ENCODE peak calls at places on chromosomes 11 and 22, in five cellular contexts. Y, I, W, P and D are unnamed samples.

GRCh38 chr11:106062592-106062949 is 14.6 kb downstream of the KBTBD3 start:
- DNase-seq in P (no peak), I (no peak), W (no peak), Y (no peak), D (no peak)

GRCh38 chr22:38104084-38104483 is 6.4 kb downstream of the BAIAP2L2 start:
- DNase-seq in P (no peak), Y (no peak), I (no peak), W (peak; percentile 85), D (no peak)

GRCh38 chr11:77136074-77136473 is 8.0 kb downstream of the MYO7A start:
- DNase-seq in I (no peak), W (no peak), P (no peak), Y (no peak), D (no peak)

GRCh38 chr22:49201046-49201970 is 626.4 kb downstream of the BRD1 start:
- DNase-seq in W (no peak), Y (peak; percentile 73), P (no peak), I (no peak), D (no peak)

GRCh38 chr11:34926831-34927132 is 10.4 kb downstream of the PDHX start:
- DNase-seq in W (no peak), I (no peak), Y (no peak), P (no peak), D (no peak)

GRCh38 chr11:125078516-125079140 is 15.5 kb downstream of the SLC37A2 start:
- DNase-seq in W (no peak), P (no peak), Y (no peak), I (no peak), D (no peak)

GRCh38 chr22:49566141-49566541 is 261.5 kb downstream of the BRD1 start:
- DNase-seq in P (no peak), Y (peak; percentile 69), W (no peak), I (no peak), D (no peak)

GRCh38 chr11:118615996-118616395 is 8.6 kb downstream of the PHLDB1 start:
- DNase-seq in I (no peak), W (peak; percentile 70), P (no peak), Y (peak; percentile 49), D (no peak)

GRCh38 chr11:75325713-75326438 is 25.6 kb downstream of the ARRB1 start:
- DNase-seq in I (no peak), P (no peak), W (no peak), Y (no peak), D (peak; percentile 56)

GRCh38 chr11:69121021-69121420 is 34.7 kb upstream of the SMIM38 start:
- DNase-seq in P (no peak), I (no peak), Y (no peak), W (no peak), D (no peak)

GRCh38 chr11:69123593-69124545 is 31.9 kb upstream of the SMIM38 start:
- DNase-seq in Y (no peak), P (no peak), I (no peak), W (peak; percentile 33), D (no peak)

GRCh38 chr11:69121621-69122336 is 34.0 kb upstream of the SMIM38 start:
- DNase-seq in W (no peak), P (no peak), I (no peak), Y (no peak), D (no peak)

GRCh38 chr11:69122642-69123431 is 32.9 kb upstream of the SMIM38 start:
- DNase-seq in I (peak; percentile 83), Y (no peak), W (peak; percentile 92), P (no peak), D (no peak)

GRCh38 chr11:69122337-69122641 is 33.4 kb upstream of the SMIM38 start:
- DNase-seq in I (no peak), Y (no peak), W (peak; percentile 27), P (no peak), D (no peak)
- H3K27ac ChIP-seq in I (peak overlapping the region; percentile 61), Y (peak overlapping the region; percentile 76), W (no peak overlapping the region), P (no peak overlapping the region), D (no peak overlapping the region)

GRCh38 chr11:12388939-12389670 is 11.7 kb downstream of the PARVA start:
- DNase-seq in I (no peak), Y (no peak), P (no peak), W (no peak), D (no peak)

GRCh38 chr11:12388171-12388570 is 10.8 kb downstream of the PARVA start:
- DNase-seq in W (no peak), I (no peak), P (no peak), Y (no peak), D (no peak)

GRCh38 chr11:12389676-12390075 is 12.3 kb downstream of the PARVA start:
- DNase-seq in I (no peak), P (no peak), Y (no peak), W (no peak), D (no peak)

GRCh38 chr11:12386309-12386708 is 8.9 kb downstream of the PARVA start:
- DNase-seq in I (no peak), Y (no peak), W (no peak), P (no peak), D (no peak)

DNA sequence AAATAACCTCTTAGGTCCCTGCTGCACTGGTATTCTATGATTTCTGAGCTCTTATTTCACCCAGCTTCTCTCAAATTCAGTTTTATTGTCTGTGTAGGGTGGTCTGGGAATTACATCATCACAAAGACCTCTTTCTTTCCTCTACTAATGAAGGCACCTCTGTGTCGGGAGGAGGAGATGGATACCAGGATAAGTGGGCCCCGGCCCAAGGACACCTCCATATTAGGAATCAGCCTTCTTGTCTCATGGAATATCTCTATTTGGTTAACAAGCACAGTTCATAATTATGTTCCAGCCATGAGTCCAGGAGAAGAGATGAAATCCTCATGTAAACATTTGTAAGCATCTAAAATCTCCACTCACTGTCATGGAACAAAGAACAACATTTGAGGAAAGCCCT is 9.4 kb downstream of the PARVA start:
- DNase-seq in W (no peak), P (no peak), I (no peak), Y (no peak), D (no peak)
- H3K27ac ChIP-seq in W (no peak overlapping the region), P (no peak overlapping the region), I (peak overlapping the region; percentile 81), Y (no peak overlapping the region), D (no peak overlapping the region)

GRCh38 chr11:110379261-110379660 is 50.5 kb upstream of the FDX1 start:
- DNase-seq in W (no peak), P (no peak), Y (no peak), I (no peak), D (no peak)

GRCh38 chr11:110379936-110380335 is 49.8 kb upstream of the FDX1 start:
- DNase-seq in W (no peak), I (no peak), P (no peak), Y (no peak), D (no peak)

GRCh38 chr11:110374921-110375320 is 54.8 kb upstream of the FDX1 start:
- DNase-seq in P (no peak), Y (no peak), I (no peak), W (no peak), D (no peak)

GRCh38 chr11:110376711-110377324 is 52.9 kb upstream of the FDX1 start:
- DNase-seq in P (no peak), W (peak; percentile 84), Y (no peak), I (peak; percentile 51), D (peak; percentile 29)

GRCh38 chr11:110377451-110377850 is 52.3 kb upstream of the FDX1 start:
- DNase-seq in W (no peak), Y (no peak), I (no peak), P (no peak), D (no peak)
- H3K27ac ChIP-seq in W (no peak overlapping the region), Y (no peak overlapping the region), I (no peak overlapping the region), P (no peak overlapping the region), D (no peak overlapping the region)

GRCh38 chr22:43909708-43910107 is 13.9 kb upstream of the PNPLA3 start:
- DNase-seq in Y (no peak), W (no peak), I (no peak), P (no peak), D (no peak)
- H3K27ac ChIP-seq in Y (no peak overlapping the region), W (no peak overlapping the region), I (no peak overlapping the region), P (no peak overlapping the region), D (no peak overlapping the region)

DNA sequence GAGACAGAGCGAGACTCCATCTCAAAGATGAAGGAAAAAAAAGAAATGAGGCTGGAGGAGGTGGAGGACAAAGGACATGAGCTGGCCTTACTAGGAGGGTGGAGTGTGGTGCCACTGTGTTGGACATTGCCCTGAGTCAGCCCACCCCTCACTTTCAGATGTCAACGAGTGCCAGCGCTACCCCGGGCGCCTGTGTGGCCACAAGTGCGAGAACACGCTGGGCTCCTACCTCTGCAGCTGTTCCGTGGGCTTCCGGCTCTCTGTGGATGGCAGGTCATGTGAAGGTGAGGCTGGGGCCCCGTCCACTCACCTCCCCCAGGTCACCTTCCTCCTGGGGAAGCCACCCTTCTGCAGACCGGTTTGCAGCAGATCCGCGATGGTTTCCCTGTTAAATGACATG is 40.6 kb downstream of the FBLN1 start:
- DNase-seq in W (no peak), Y (no peak), P (no peak), I (no peak), D (no peak)
- H3K27ac ChIP-seq in W (no peak overlapping the region), Y (no peak overlapping the region), P (no peak overlapping the region), I (peak overlapping the region; percentile 81), D (no peak overlapping the region)

DNA sequence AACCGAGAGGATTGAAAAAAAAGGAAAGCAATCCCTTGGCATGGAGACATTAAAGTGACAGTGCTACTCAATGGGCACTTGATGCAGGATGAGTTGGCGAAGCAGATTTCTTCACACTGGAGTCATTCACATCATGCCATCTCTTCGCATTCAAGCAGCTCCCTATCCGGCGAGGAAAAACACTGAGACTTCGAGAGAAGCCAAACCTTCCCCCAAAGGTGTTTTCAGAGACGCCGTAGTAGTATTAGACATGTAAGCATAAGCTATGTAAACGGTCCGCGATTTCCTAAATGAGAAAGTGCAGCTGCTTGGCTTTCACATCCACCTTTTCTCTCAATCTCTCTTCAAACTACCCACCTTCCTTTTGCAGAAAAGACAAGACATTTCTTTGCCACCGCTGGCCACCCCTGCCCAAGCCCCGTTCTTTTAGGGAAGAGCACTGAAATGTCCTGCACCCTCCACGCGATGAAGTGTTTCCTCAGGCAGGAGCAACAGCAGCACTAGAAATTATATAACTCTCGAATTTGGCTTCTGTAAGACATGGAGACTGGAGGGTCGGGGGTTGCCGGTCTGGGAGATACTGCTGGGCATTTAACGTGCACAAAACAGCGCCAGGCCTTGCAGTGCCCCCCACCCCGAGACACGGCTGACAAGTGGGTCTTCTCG is at the start of gene DLG2:
- DNase-seq in W (peak; percentile 23), I (no peak), Y (no peak), P (no peak), D (no peak)
- H3K27ac ChIP-seq in W (peak within 1 kb of the TSS; percentile 88), I (peak within 1 kb of the TSS; percentile 94), Y (peak within 1 kb of the TSS; percentile 90), P (peak within 1 kb of the TSS; percentile 79), D (peak within 1 kb of the TSS; percentile 95)

DNA sequence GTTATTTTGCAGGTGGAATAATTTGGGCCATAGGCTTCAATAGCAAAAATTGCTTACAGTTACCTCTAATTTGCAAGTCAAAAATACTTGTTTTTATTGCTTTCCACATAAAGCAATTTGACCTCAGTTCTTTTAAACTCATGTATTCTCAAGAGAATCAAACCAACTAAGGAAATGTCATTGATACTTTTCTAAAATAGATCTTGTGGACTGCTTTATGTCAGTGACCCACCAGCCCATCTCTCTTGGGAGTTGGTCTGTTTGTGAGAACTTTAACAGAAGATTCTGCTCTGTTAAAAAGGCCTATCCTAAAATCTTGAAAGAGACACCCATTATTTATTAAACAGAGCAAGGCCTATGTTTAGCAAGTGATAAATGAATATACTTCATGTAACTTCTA is 75.2 kb downstream of the DDIAS start:
- DNase-seq in Y (no peak), I (no peak), P (no peak), W (no peak), D (no peak)
- H3K27ac ChIP-seq in Y (no peak overlapping the region), I (no peak overlapping the region), P (no peak overlapping the region), W (no peak overlapping the region), D (no peak overlapping the region)